ENCODE peak calls at places on chromosomes 3 and 15, in four cellular contexts. M, P, N and E are unnamed samples.

GRCh38 chr15:50134524-50135024 is 15.5 kb upstream of the ATP8B4 start:
- DNase-seq in M (no peak), P (peak), N (no peak), E (no peak)

GRCh38 chr15:51132384-51133139 is 37.9 kb upstream of the TNFAIP8L3 start:
- DNase-seq in M (no peak), P (peak), N (no peak), E (no peak)

GRCh38 chr3:163768048-163768447 is 1310.2 kb downstream of the SI start:
- DNase-seq in M (no peak), P (no peak), N (no peak), E (no peak)

GRCh38 chr3:101518421-101518871 is 5.4 kb upstream of the SENP7 start:
- DNase-seq in M (no peak), P (peak), N (no peak), E (no peak)

GRCh38 chr3:149575213-149575961 is 82.4 kb downstream of the WWTR1 start:
- DNase-seq in M (peak), P (peak), N (no peak), E (peak)

GRCh38 chr3:8864570-8865350 is 95.3 kb upstream of the OXTR start:
- DNase-seq in M (no peak), P (no peak), N (no peak), E (no peak)

GRCh38 chr3:79769234-79769633 is 1.4 kb upstream of the ROBO1 start:
- DNase-seq in M (no peak), P (no peak), N (no peak), E (no peak)

GRCh38 chr15:87620393-87620792 is 636.1 kb downstream of the NTRK3 start:
- DNase-seq in M (no peak), P (no peak), N (no peak), E (no peak)

GRCh38 chr3:17057316-17057715 is 172.6 kb downstream of the PLCL2 start:
- DNase-seq in M (no peak), P (no peak), N (no peak), E (no peak)

GRCh38 chr15:68701886-68702285 is 118.8 kb downstream of the ANP32A start:
- DNase-seq in M (no peak), P (no peak), N (no peak), E (no peak)

GRCh38 chr15:91956026-91956723 is 102.7 kb downstream of the SLCO3A1 start:
- DNase-seq in M (peak), P (peak), N (no peak), E (no peak)

GRCh38 chr3:68007621-68008226 is 353.3 kb upstream of the SUCLG2 start:
- DNase-seq in M (no peak), P (no peak), N (no peak), E (no peak)

GRCh38 chr3:35383719-35384555 is 255.4 kb upstream of the ARPP21 start:
- DNase-seq in M (no peak), P (peak), N (no peak), E (no peak)

GRCh38 chr15:91891788-91892187 is 38.3 kb downstream of the SLCO3A1 start:
- DNase-seq in M (peak), P (no peak), N (no peak), E (no peak)

GRCh38 chr3:11457126-11457525 is 184.9 kb downstream of the ATG7 start:
- DNase-seq in M (no peak), P (no peak), N (no peak), E (no peak)

GRCh38 chr3:13244695-13245449 is 171.6 kb upstream of the IQSEC1 start:
- DNase-seq in M (no peak), P (peak), N (no peak), E (no peak)

GRCh38 chr3:150359381-150359780 is 48.7 kb upstream of the TSC22D2 start:
- DNase-seq in M (no peak), P (peak), N (no peak), E (no peak)

GRCh38 chr3:52779011-52779410 is 1.6 kb downstream of the ITIH1 start:
- DNase-seq in M (no peak), P (no peak), N (no peak), E (no peak)

GRCh38 chr3:11434697-11435096 is 162.5 kb downstream of the ATG7 start:
- DNase-seq in M (no peak), P (no peak), N (no peak), E (no peak)

GRCh38 chr3:11290743-11291680 is 18.8 kb downstream of the ATG7 start:
- DNase-seq in M (no peak), P (peak), N (no peak), E (no peak)

GRCh38 chr15:100572362-100572983 is 29.5 kb downstream of the LINS1 start:
- DNase-seq in M (no peak), P (peak), N (no peak), E (no peak)

GRCh38 chr3:66041828-66042227 is 3.1 kb upstream of the MAGI1 start:
- DNase-seq in M (no peak), P (no peak), N (no peak), E (no peak)

GRCh38 chr3:47578691-47579632 is at the start of gene CSPG5:
- DNase-seq in M (peak), P (no peak), N (no peak), E (no peak)

DNA sequence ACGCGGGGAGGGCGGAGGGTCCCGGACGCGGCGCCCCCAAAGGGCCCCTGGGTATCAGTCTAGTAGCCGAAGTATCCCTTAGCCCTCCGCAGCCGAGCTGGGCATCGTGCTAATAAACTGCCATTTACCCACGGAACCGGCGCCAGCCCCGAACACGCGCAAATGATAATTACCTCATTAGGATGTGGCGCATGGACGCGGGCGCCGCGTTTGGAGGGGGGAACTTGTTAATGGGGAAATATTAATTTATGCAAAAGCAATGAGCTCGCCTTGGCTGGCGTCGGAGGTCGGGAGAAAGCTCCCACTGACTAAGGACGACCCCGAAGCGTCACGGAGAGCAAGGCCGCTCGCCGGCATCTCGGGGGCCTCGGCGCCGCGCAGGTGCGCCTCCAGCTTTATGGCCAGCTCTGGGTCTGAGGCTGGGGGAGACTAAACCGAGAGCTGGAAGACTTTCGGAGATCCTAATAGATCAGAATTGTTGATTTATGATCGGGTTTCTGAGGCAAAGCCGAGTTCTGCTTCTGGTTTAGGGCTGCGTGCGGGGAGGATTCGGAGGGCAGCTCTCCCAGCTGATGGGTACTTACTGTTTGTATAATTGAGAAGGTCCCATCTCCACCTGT is 474 bp upstream of the FEZF2 start:
- DNase-seq in M (no peak), P (no peak), N (no peak), E (no peak)
- H3K4me3 ChIP-seq in M (peak), P (no peak), N (no peak), E (no peak)

GRCh38 chr15:66839511-66840112 is 137.6 kb downstream of the SMAD6 start:
- DNase-seq in M (no peak), P (no peak), N (no peak), E (no peak)
- TF ChIP-seq CTCF in M (no peak), P (no peak), N (no peak), E (no peak)

GRCh38 chr3:40873456-40873855 is 325.8 kb upstream of the CTNNB1 start:
- DNase-seq in M (no peak), P (no peak), N (no peak), E (no peak)

GRCh38 chr3:40873934-40874699 is 325.2 kb upstream of the CTNNB1 start:
- DNase-seq in M (no peak), P (no peak), N (no peak), E (no peak)

GRCh38 chr3:40876496-40876895 is 322.8 kb upstream of the CTNNB1 start:
- DNase-seq in M (no peak), P (no peak), N (no peak), E (no peak)

GRCh38 chr3:40876019-40876418 is 323.3 kb upstream of the CTNNB1 start:
- DNase-seq in M (no peak), P (no peak), N (no peak), E (no peak)

GRCh38 chr3:40875581-40875980 is 323.7 kb upstream of the CTNNB1 start:
- DNase-seq in M (no peak), P (no peak), N (no peak), E (no peak)
- H3K4me3 ChIP-seq in M (no peak), P (no peak), N (no peak), E (no peak)

DNA sequence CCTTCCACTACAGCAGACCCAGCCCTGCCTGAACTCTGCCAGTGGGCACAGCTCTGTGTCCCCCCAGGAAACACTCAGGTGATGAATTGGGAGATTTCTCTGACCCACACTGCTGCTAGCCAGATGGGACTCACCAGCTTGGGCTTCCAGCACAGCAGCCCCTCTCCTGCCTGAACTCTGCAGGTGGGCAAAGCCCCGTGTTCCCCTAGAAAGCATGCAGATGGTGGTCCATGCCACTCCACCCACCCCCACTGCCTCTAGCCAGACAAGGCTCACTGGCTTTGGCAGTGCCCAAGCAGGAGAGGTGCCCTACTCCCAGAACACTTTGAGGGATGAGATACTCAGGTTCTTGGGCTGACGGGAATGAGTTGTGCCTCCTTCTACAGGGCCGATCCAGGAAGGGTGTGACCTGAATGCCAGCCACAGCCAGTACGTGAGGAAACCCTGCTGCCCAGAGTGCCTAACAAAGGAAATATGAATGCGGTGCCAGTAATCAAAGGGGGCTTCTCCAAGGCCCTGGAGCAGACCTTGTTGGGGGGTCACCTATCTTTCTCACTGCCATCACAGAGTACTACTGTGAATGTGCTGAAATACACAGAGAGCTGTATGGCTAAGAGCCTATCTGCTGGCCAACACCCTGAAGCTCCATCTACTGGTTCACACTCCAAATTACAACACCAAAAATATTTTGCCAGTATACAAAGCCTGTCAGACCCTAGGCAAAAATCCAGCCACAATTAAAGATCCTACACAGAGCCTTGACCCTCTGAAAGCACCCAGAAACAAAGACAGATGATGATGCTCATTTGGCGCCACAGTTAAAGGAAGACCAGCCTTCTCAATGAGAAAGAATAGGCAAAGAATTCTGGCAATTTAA is 61.9 kb downstream of the BTLA start:
- DNase-seq in M (no peak), P (peak), N (no peak), E (peak)
- TF ChIP-seq CTCF in M (no peak), P (peak), N (peak), E (peak)

GRCh38 chr3:139329364-139329850 is 14.4 kb upstream of the MRPS22 start:
- DNase-seq in M (peak), P (peak), N (peak), E (peak)
- H3K4me3 ChIP-seq in M (peak), P (no peak), N (peak), E (no peak)

GRCh38 chr15:82081904-82082810 is 36.3 kb upstream of the MEX3B start:
- DNase-seq in M (no peak), P (peak), N (no peak), E (peak)
- TF ChIP-seq CTCF in M (no peak), P (no peak), N (no peak), E (peak)

GRCh38 chr15:63192604-63193206 is 3.3 kb downstream of the RAB8B start:
- DNase-seq in M (no peak), P (no peak), N (no peak), E (no peak)
- H3K4me3 ChIP-seq in M (no peak), P (no peak), N (no peak), E (no peak)

GRCh38 chr3:73061416-73061815 is at the start of gene EBLN2:
- DNase-seq in M (no peak), P (no peak), N (no peak), E (no peak)

GRCh38 chr3:73052857-73053256 is 8.6 kb upstream of the EBLN2 start:
- DNase-seq in M (no peak), P (no peak), N (no peak), E (no peak)

GRCh38 chr3:73060302-73060723 is 1.1 kb upstream of the EBLN2 start:
- DNase-seq in M (no peak), P (no peak), N (no peak), E (peak)

GRCh38 chr3:73055583-73056364 is 5.7 kb upstream of the EBLN2 start:
- DNase-seq in M (no peak), P (peak), N (no peak), E (no peak)

DNA sequence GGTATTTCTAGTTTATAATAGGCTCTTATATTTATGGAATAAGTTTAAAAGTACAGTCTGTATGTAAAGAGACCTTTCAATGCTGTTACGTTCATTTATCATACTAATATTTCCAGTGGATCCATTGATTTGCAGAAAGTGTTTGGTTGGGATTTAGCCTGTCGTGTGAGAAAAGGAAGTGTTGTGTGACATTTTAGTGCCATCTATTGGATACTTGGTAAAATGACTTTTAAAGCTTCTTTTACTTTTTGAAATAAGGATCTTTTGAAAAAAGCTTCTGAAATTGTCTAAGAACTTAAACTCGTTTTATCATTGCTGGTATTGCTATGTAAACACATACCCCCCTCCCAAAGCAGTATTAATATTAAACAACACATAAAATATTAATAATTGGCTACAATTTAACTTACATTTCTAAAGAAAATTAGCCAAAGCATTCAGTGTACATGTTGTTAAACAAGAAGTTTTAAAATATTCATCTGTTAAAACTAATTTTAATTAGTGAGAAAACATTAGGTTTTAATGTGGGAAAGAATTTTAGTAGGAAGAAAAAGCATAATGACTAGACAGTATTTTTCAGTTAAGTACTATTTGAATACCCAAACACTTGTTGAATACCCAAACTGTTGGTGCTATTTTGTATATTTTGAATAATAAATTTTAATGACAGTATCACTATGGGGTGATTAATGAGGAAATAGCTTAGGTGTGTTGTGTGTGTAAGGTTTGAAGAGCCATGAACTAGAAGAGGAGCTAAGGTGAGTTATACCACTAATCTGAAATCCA is 4.9 kb upstream of the EBLN2 start:
- DNase-seq in M (no peak), P (peak), N (no peak), E (peak)
- TF ChIP-seq CTCF in M (peak), P (peak), N (peak), E (no peak)

GRCh38 chr3:29284578-29284977 is 3.7 kb downstream of the RBMS3 start:
- DNase-seq in M (no peak), P (peak), N (no peak), E (no peak)

GRCh38 chr3:29283297-29283681 is 2.4 kb downstream of the RBMS3 start:
- DNase-seq in M (no peak), P (no peak), N (no peak), E (no peak)

GRCh38 chr3:29283739-29284138 is 2.9 kb downstream of the RBMS3 start:
- DNase-seq in M (no peak), P (peak), N (no peak), E (no peak)

GRCh38 chr3:29286841-29287240 is 6.0 kb downstream of the RBMS3 start:
- DNase-seq in M (no peak), P (peak), N (no peak), E (peak)

DNA sequence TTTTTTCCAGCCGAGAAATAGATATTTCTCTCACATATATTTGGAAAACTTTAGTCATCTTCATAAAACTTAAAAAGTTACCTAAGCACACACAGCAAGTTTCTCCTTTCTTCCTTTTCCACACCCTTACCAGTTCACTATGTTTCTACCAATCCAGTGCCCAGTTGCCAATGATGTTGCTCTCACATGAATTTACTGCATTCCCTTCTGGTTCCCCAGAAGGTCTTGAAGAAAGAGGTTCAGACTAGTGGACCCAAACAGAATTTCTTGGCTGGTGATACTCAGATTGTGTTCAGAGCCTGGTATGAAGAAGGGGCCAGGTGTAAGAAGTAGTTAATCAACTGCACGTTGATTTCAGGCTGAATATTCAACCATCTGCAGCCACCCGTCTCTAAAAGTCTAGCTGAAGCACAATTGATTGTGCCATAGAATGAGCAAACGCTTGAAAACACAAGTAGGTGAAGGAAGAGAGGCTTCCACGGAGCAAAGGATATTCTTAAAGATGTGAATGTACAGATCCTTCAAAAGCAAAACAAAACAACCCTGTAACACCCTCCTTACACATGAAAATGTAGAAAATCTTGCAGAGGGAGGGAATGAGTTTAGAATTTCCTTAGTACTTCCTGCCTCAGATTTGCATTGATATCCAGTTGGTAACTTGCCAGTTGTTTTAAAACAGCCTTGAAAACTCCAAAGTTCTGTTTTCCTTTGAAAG is 4.6 kb downstream of the RBMS3 start:
- DNase-seq in M (no peak), P (peak), N (no peak), E (no peak)
- H3K4me3 ChIP-seq in M (peak), P (peak), N (no peak), E (peak)